ENCODE peak calls at places on chromosomes 16 and 17, in six cellular contexts. D, X, S, C, G and M are unnamed samples.

GRCh38 chr17:7192271-7192937 is 13.2 kb upstream of the ASGR1 start:
- DNase-seq in C (no peak), G (no peak), S (no peak), D (no peak), X (no peak), M (no peak)

GRCh38 chr17:80364091-80364691 is 50.8 kb upstream of the ENDOV start:
- DNase-seq in S (peak), X (peak), G (no peak), C (peak), D (no peak), M (peak)

GRCh38 chr16:55872130-55872529 is 3.0 kb downstream of the CES5A start:
- DNase-seq in C (no peak), X (no peak), S (no peak), D (no peak), G (no peak), M (no peak)

GRCh38 chr17:55770220-55770870 is 19.5 kb downstream of the PCTP start:
- DNase-seq in S (peak), D (peak), G (no peak), C (peak), X (peak), M (peak)

GRCh38 chr17:47728214-47728877 is 4.7 kb upstream of the TBX21 start:
- DNase-seq in X (no peak), D (no peak), C (no peak), S (no peak), G (no peak), M (no peak)

GRCh38 chr16:67942200-67942509 is 1.8 kb downstream of the LCAT start:
- DNase-seq in X (peak), C (no peak), D (peak), S (peak), G (peak), M (peak)

GRCh38 chr17:47789611-47790520 is 31.7 kb downstream of the OSBPL7 start:
- DNase-seq in G (peak), X (peak), C (peak), D (peak), S (peak), M (peak)

GRCh38 chr17:66540131-66540781 is 237.8 kb downstream of the PRKCA start:
- DNase-seq in D (peak), G (no peak), S (peak), X (no peak), C (peak), M (peak)

GRCh38 chr17:83077411-83077810 is 2.0 kb upstream of the METRNL start:
- DNase-seq in C (no peak), G (no peak), S (no peak), X (no peak), D (no peak), M (no peak)

GRCh38 chr16:14672403-14672971 is 21.6 kb downstream of the PLA2G10 start:
- DNase-seq in C (no peak), D (no peak), S (no peak), X (no peak), G (no peak), M (no peak)

GRCh38 chr17:46943511-46944393 is 20.8 kb downstream of the GOSR2 start:
- DNase-seq in C (no peak), G (no peak), D (peak), S (peak), X (peak), M (peak)

GRCh38 chr16:11272921-11273720 is at the start of gene PRM3:
- DNase-seq in C (no peak), D (no peak), S (no peak), G (no peak), X (no peak), M (no peak)

GRCh38 chr17:6043405-6043804 is 26.8 kb upstream of the WSCD1 start:
- DNase-seq in X (no peak), G (no peak), D (no peak), S (no peak), C (no peak), M (no peak)

GRCh38 chr17:2214047-2214717 is 89.4 kb downstream of the SMG6 start:
- DNase-seq in X (peak), C (no peak), G (no peak), S (peak), D (peak), M (peak)

GRCh38 chr17:38599398-38599856 is 6.3 kb downstream of the SRCIN1 start:
- DNase-seq in D (no peak), C (no peak), S (no peak), G (no peak), X (no peak), M (no peak)

GRCh38 chr17:74742153-74742515 is 5.1 kb downstream of the RAB37 start:
- DNase-seq in S (no peak), G (no peak), D (peak), X (no peak), C (no peak), M (no peak)

GRCh38 chr17:17710728-17711541 is 29.7 kb downstream of the RAI1 start:
- DNase-seq in D (peak), C (no peak), S (peak), X (no peak), G (no peak), M (peak)

GRCh38 chr17:74748279-74748528 is 224 bp upstream of the NHERF1 start:
- DNase-seq in X (no peak), S (no peak), C (no peak), D (no peak), G (peak), M (no peak)

GRCh38 chr16:28258571-28258970 is 33.8 kb upstream of the SBK1 start:
- DNase-seq in X (no peak), S (no peak), D (peak), G (no peak), C (no peak), M (no peak)

GRCh38 chr17:16251556-16251955 is 34.5 kb downstream of the PIGL start:
- DNase-seq in G (no peak), C (no peak), X (no peak), S (no peak), D (no peak), M (no peak)

GRCh38 chr16:20741555-20742285 is at the start of gene THUMPD1:
- DNase-seq in X (peak), G (peak), C (peak), S (peak), D (peak), M (peak)

GRCh38 chr16:72576189-72576588 is 404.2 kb upstream of the PMFBP1 start:
- DNase-seq in G (no peak), X (no peak), C (no peak), S (no peak), D (no peak), M (no peak)
- H3K4me3 ChIP-seq in G (no peak), X (no peak), C (no peak), S (no peak), D (no peak), M (no peak)

GRCh38 chr17:42883802-42884553 is 16.6 kb upstream of the G6PC1 start:
- DNase-seq in D (no peak), X (peak), C (no peak), G (no peak), S (no peak), M (no peak)
- H2BK120ac ChIP-seq in D (no peak), X (no peak), C (no peak), G (no peak), S (no peak), M (no peak)

GRCh38 chr17:42989726-42990652 is 8.2 kb upstream of the RPL27 start:
- DNase-seq in S (no peak), X (no peak), G (no peak), C (no peak), D (peak), M (no peak)
- H3K4me3 ChIP-seq in S (no peak), X (no peak), G (no peak), C (no peak), D (no peak), M (no peak)

GRCh38 chr16:1794221-1794871 is 841 bp upstream of the IGFALS start:
- DNase-seq in D (no peak), C (no peak), S (no peak), G (no peak), X (no peak), M (no peak)
- H2BK120ac ChIP-seq in D (no peak), C (no peak), S (no peak), G (no peak), X (no peak), M (no peak)

GRCh38 chr17:4480929-4481898 is 17.5 kb upstream of the SPNS2 start:
- DNase-seq in S (no peak), C (no peak), G (no peak), X (no peak), D (no peak), M (no peak)

GRCh38 chr17:4479340-4479981 is 19.2 kb upstream of the SPNS2 start:
- DNase-seq in G (no peak), D (no peak), S (no peak), X (no peak), C (no peak), M (no peak)

GRCh38 chr17:4478318-4478830 is 20.3 kb upstream of the SPNS2 start:
- DNase-seq in G (no peak), C (no peak), X (no peak), D (no peak), S (no peak), M (no peak)

GRCh38 chr17:4482338-4483011 is 16.2 kb upstream of the SPNS2 start:
- DNase-seq in D (no peak), S (no peak), C (no peak), X (no peak), G (no peak), M (no peak)

GRCh38 chr17:4479982-4480751 is 18.5 kb upstream of the SPNS2 start:
- DNase-seq in S (no peak), D (no peak), G (no peak), C (no peak), X (no peak), M (no peak)
- H3K4me3 ChIP-seq in S (no peak), D (no peak), G (no peak), C (no peak), X (no peak), M (no peak)